ENCODE peak calls at places on chromosomes 4 and X, in five cellular contexts. One of them, this sample, is unnamed. For H3K36me3, the result is how much of the 10 kb centered on the place peaks cover.

GRCh38 chrX:65451663-65452062 is 82.9 kb downstream of the LAS1L start:
- DNase-seq in Karpas-422: peak
- DNase-seq in mammary epithelial cell: peak
- DNase-seq in left lung: no peak
- DNase-seq in cardiac muscle cell: peak
- DNase-seq in this sample: peak

GRCh38 chr4:7823416-7823824 is 116.2 kb downstream of the AFAP1 start:
- DNase-seq in Karpas-422: no peak
- DNase-seq in mammary epithelial cell: no peak
- DNase-seq in left lung: no peak
- DNase-seq in cardiac muscle cell: peak
- DNase-seq in this sample: no peak

GRCh38 chrX:2504706-2505332 is 4.0 kb upstream of the DHRSX start:
- DNase-seq in Karpas-422: no peak
- DNase-seq in mammary epithelial cell: no peak
- DNase-seq in left lung: no peak
- DNase-seq in cardiac muscle cell: no peak
- DNase-seq in this sample: no peak

GRCh38 chrX:44503550-44503949 is 39.1 kb downstream of the FUNDC1 start:
- DNase-seq in Karpas-422: no peak
- DNase-seq in mammary epithelial cell: no peak
- DNase-seq in left lung: no peak
- DNase-seq in cardiac muscle cell: no peak
- DNase-seq in this sample: no peak

GRCh38 chrX:150933945-150934350 is 35.5 kb upstream of the CD99L2 start:
- DNase-seq in Karpas-422: no peak
- DNase-seq in mammary epithelial cell: no peak
- DNase-seq in left lung: no peak
- DNase-seq in cardiac muscle cell: no peak
- DNase-seq in this sample: no peak

GRCh38 chrX:21493226-21493850 is 119.1 kb downstream of the CNKSR2 start:
- DNase-seq in Karpas-422: no peak
- DNase-seq in mammary epithelial cell: peak
- DNase-seq in left lung: no peak
- DNase-seq in cardiac muscle cell: no peak
- DNase-seq in this sample: no peak

GRCh38 chrX:147403075-147403474 is 508.6 kb upstream of the FMR1 start:
- DNase-seq in Karpas-422: no peak
- DNase-seq in mammary epithelial cell: no peak
- DNase-seq in left lung: no peak
- DNase-seq in cardiac muscle cell: no peak
- DNase-seq in this sample: no peak

GRCh38 chr4:6573986-6574746 is 823 bp upstream of the MAN2B2 start:
- DNase-seq in Karpas-422: peak
- DNase-seq in mammary epithelial cell: no peak
- DNase-seq in left lung: no peak
- DNase-seq in cardiac muscle cell: no peak
- DNase-seq in this sample: peak

GRCh38 chrX:776529-777230 is 146.1 kb downstream of the SHOX start:
- DNase-seq in Karpas-422: no peak
- DNase-seq in mammary epithelial cell: no peak
- DNase-seq in left lung: no peak
- DNase-seq in cardiac muscle cell: no peak
- DNase-seq in this sample: peak

GRCh38 chr4:132860976-132861375 is 288.1 kb upstream of the PCDH10 start:
- DNase-seq in Karpas-422: no peak
- DNase-seq in mammary epithelial cell: peak
- DNase-seq in left lung: no peak
- DNase-seq in cardiac muscle cell: no peak
- DNase-seq in this sample: no peak

GRCh38 chr4:124322234-124322831 is 390.2 kb downstream of the ANKRD50 start:
- DNase-seq in Karpas-422: peak
- DNase-seq in mammary epithelial cell: peak
- DNase-seq in left lung: no peak
- DNase-seq in cardiac muscle cell: peak
- DNase-seq in this sample: no peak

GRCh38 chr4:82431026-82431745 is 796 bp downstream of the ENOPH1 start:
- DNase-seq in Karpas-422: peak
- DNase-seq in mammary epithelial cell: peak
- DNase-seq in left lung: peak
- DNase-seq in cardiac muscle cell: peak
- DNase-seq in this sample: peak

GRCh38 chr4:98601719-98602118 is 56.7 kb downstream of the TSPAN5 start:
- DNase-seq in Karpas-422: no peak
- DNase-seq in mammary epithelial cell: peak
- DNase-seq in left lung: no peak
- DNase-seq in cardiac muscle cell: peak
- DNase-seq in this sample: peak

GRCh38 chr4:129037093-129037492 is 56.2 kb downstream of the SCLT1 start:
- DNase-seq in Karpas-422: no peak
- DNase-seq in mammary epithelial cell: no peak
- DNase-seq in left lung: no peak
- DNase-seq in cardiac muscle cell: no peak
- DNase-seq in this sample: no peak

GRCh38 chrX:23662853-23663252 is 4.4 kb upstream of the PRDX4 start:
- DNase-seq in Karpas-422: no peak
- DNase-seq in mammary epithelial cell: peak
- DNase-seq in left lung: no peak
- DNase-seq in cardiac muscle cell: peak
- DNase-seq in this sample: peak

GRCh38 chr4:3224971-3225850 is 23.7 kb upstream of the MSANTD1 start:
- DNase-seq in Karpas-422: no peak
- DNase-seq in mammary epithelial cell: no peak
- DNase-seq in left lung: peak
- DNase-seq in cardiac muscle cell: no peak
- DNase-seq in this sample: peak

GRCh38 chr4:1233641-1234277 is 15.2 kb downstream of the CTBP1 start:
- DNase-seq in Karpas-422: no peak
- DNase-seq in mammary epithelial cell: no peak
- DNase-seq in left lung: no peak
- DNase-seq in cardiac muscle cell: peak
- DNase-seq in this sample: peak

GRCh38 chr4:1236103-1236641 is 12.8 kb downstream of the CTBP1 start:
- DNase-seq in Karpas-422: no peak
- DNase-seq in mammary epithelial cell: no peak
- DNase-seq in left lung: no peak
- DNase-seq in cardiac muscle cell: no peak
- DNase-seq in this sample: peak

GRCh38 chr4:1234296-1234695 is 14.6 kb downstream of the CTBP1 start:
- DNase-seq in Karpas-422: no peak
- DNase-seq in mammary epithelial cell: no peak
- DNase-seq in left lung: no peak
- DNase-seq in cardiac muscle cell: no peak
- DNase-seq in this sample: peak

GRCh38 chr4:1234811-1235292 is 14.1 kb downstream of the CTBP1 start:
- DNase-seq in Karpas-422: no peak
- DNase-seq in mammary epithelial cell: no peak
- DNase-seq in left lung: peak
- DNase-seq in cardiac muscle cell: no peak
- DNase-seq in this sample: peak

DNA sequence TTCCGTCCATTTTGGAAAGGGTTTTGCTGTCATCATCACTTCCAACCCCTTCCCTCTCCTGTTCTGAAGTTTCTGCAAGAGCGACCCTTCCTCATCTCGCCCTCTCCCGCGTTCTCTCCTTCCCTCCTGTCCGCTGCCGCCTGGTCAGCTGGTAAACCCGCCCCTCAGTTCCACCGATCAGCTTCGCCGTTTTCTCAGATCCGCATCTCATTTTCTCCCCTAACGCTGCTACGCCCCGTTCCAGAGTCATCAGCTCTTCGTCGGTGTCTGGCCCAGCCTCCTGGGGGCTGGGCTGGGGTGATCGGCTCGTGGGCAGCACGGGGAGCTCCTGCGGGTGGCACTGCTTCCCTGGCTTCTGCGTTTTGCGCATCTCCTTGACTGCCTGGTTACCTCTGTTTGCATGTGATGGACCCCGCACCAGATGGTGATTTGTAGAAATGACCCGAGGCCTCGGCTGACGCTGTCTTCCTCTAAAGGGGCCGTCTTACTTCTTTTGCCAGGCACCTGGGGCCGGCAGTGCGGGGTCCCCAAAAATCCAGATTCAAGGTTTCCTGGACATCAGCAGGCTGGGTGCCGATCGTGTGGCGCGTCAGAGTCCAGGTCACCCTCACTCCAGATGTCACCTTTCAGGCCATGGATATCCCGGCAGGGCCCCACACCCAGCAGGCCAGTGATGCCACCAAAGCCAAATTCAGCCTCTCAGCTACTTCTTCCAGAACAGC is 13.4 kb downstream of the CTBP1 start:
- DNase-seq in Karpas-422: no peak
- DNase-seq in mammary epithelial cell: no peak
- DNase-seq in left lung: peak
- DNase-seq in cardiac muscle cell: no peak
- DNase-seq in this sample: peak
- H3K36me3 ChIP-seq in Karpas-422: under half
- H3K36me3 ChIP-seq in mammary epithelial cell: under half
- H3K36me3 ChIP-seq in left lung: half or more
- H3K36me3 ChIP-seq in cardiac muscle cell: under half
- H3K36me3 ChIP-seq in this sample: half or more

GRCh38 chrX:48903290-48903689 is 5.6 kb downstream of the PQBP1 start:
- DNase-seq in Karpas-422: no peak
- DNase-seq in mammary epithelial cell: no peak
- DNase-seq in left lung: no peak
- DNase-seq in cardiac muscle cell: no peak
- DNase-seq in this sample: peak
- H3K36me3 ChIP-seq in Karpas-422: under half
- H3K36me3 ChIP-seq in mammary epithelial cell: under half
- H3K36me3 ChIP-seq in left lung: half or more
- H3K36me3 ChIP-seq in cardiac muscle cell: under half
- H3K36me3 ChIP-seq in this sample: under half

GRCh38 chr4:77012726-77013125 is 63.1 kb downstream of the CCNI start:
- DNase-seq in Karpas-422: no peak
- DNase-seq in mammary epithelial cell: no peak
- DNase-seq in left lung: no peak
- DNase-seq in cardiac muscle cell: peak
- DNase-seq in this sample: no peak
- H3K36me3 ChIP-seq in Karpas-422: under half
- H3K36me3 ChIP-seq in mammary epithelial cell: under half
- H3K36me3 ChIP-seq in left lung: under half
- H3K36me3 ChIP-seq in cardiac muscle cell: under half
- H3K36me3 ChIP-seq in this sample: half or more

GRCh38 chr4:1026115-1026514 is 14.7 kb downstream of the FGFRL1 start:
- DNase-seq in Karpas-422: peak
- DNase-seq in mammary epithelial cell: peak
- DNase-seq in left lung: no peak
- DNase-seq in cardiac muscle cell: no peak
- DNase-seq in this sample: no peak

GRCh38 chr4:1028574-1029220 is 17.3 kb downstream of the FGFRL1 start:
- DNase-seq in Karpas-422: no peak
- DNase-seq in mammary epithelial cell: no peak
- DNase-seq in left lung: no peak
- DNase-seq in cardiac muscle cell: no peak
- DNase-seq in this sample: no peak

GRCh38 chr4:1027219-1027915 is 15.9 kb downstream of the FGFRL1 start:
- DNase-seq in Karpas-422: no peak
- DNase-seq in mammary epithelial cell: no peak
- DNase-seq in left lung: no peak
- DNase-seq in cardiac muscle cell: no peak
- DNase-seq in this sample: no peak

GRCh38 chr4:1029536-1029935 is 18.1 kb downstream of the FGFRL1 start:
- DNase-seq in Karpas-422: no peak
- DNase-seq in mammary epithelial cell: no peak
- DNase-seq in left lung: no peak
- DNase-seq in cardiac muscle cell: no peak
- DNase-seq in this sample: no peak

DNA sequence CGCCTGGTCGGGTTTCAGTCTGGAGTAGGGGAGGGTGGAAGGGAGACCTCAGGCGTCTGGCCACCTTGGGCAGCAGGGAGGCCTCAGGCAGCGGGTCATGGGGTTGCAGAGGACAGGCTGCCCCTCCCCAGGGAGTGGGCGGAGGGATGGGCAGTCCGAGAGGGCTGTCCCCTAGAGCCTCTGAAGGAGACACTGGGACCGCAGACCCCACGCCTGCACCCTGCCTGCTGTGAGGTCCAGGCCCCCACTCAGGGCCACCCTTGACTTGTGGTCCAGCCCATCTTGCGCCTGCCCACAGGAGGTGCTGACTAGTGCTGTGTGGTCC is 16.5 kb downstream of the FGFRL1 start:
- DNase-seq in Karpas-422: no peak
- DNase-seq in mammary epithelial cell: no peak
- DNase-seq in left lung: no peak
- DNase-seq in cardiac muscle cell: no peak
- DNase-seq in this sample: no peak
- H3K36me3 ChIP-seq in Karpas-422: under half
- H3K36me3 ChIP-seq in mammary epithelial cell: under half
- H3K36me3 ChIP-seq in left lung: under half
- H3K36me3 ChIP-seq in cardiac muscle cell: under half
- H3K36me3 ChIP-seq in this sample: under half

GRCh38 chr4:1901127-1901526 is 29.9 kb downstream of the NSD2 start:
- DNase-seq in Karpas-422: no peak
- DNase-seq in mammary epithelial cell: no peak
- DNase-seq in left lung: peak
- DNase-seq in cardiac muscle cell: no peak
- DNase-seq in this sample: no peak

GRCh38 chr4:1903035-1903434 is 31.8 kb downstream of the NSD2 start:
- DNase-seq in Karpas-422: no peak
- DNase-seq in mammary epithelial cell: no peak
- DNase-seq in left lung: no peak
- DNase-seq in cardiac muscle cell: no peak
- DNase-seq in this sample: no peak

GRCh38 chr4:1902243-1902642 is 31.1 kb downstream of the NSD2 start:
- DNase-seq in Karpas-422: no peak
- DNase-seq in mammary epithelial cell: no peak
- DNase-seq in left lung: no peak
- DNase-seq in cardiac muscle cell: no peak
- DNase-seq in this sample: no peak

GRCh38 chr4:1900624-1901023 is 29.4 kb downstream of the NSD2 start:
- DNase-seq in Karpas-422: no peak
- DNase-seq in mammary epithelial cell: no peak
- DNase-seq in left lung: no peak
- DNase-seq in cardiac muscle cell: no peak
- DNase-seq in this sample: no peak

DNA sequence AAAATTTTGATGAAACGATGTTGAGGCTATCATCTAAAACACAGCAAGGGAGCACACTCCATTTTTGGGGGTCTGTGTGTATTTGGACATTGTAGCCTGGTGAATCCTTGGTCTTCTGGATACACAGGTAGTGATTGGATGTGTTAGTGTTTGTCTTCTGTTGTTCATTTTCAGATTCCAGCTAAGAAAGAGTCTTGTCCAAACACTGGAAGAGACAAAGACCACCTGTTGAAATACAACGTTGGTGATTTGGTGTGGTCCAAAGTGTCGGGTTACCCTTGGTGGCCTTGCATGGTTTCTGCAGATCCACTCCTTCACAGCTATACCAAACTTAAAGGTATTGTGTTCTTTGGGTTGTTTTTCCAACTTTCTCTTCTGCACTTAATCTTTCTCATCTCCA is 32.8 kb downstream of the NSD2 start:
- DNase-seq in Karpas-422: no peak
- DNase-seq in mammary epithelial cell: no peak
- DNase-seq in left lung: no peak
- DNase-seq in cardiac muscle cell: no peak
- DNase-seq in this sample: no peak
- H3K36me3 ChIP-seq in Karpas-422: under half
- H3K36me3 ChIP-seq in mammary epithelial cell: under half
- H3K36me3 ChIP-seq in left lung: half or more
- H3K36me3 ChIP-seq in cardiac muscle cell: under half
- H3K36me3 ChIP-seq in this sample: under half

This sample was measured in osteoblast.